ENCODE peak calls at places on chromosomes 1 and 21, in four cellular contexts. A is Peyer's patch, F is uterus, T is fibroblast of the aortic adventitia. H is an unnamed sample.

GRCh38 chr1:176206006-176206960 is 803 bp downstream of the COP1 start:
- DNase-seq in A (no peak), F (no peak), T (peak), H (peak)

GRCh38 chr1:63991685-63992084 is 211.7 kb upstream of the UBE2U start:
- DNase-seq in A (no peak), F (no peak), T (no peak), H (no peak)

GRCh38 chr1:119954476-119955422 is 58.4 kb upstream of the ADAM30 start:
- DNase-seq in A (no peak), F (no peak), T (no peak), H (no peak)

GRCh38 chr1:59751801-59752200 is 62.9 kb upstream of the HOOK1 start:
- DNase-seq in A (no peak), F (no peak), T (peak), H (peak)

GRCh38 chr21:33854604-33855003 is 61.0 kb downstream of the ATP5PO start:
- DNase-seq in A (no peak), F (no peak), T (no peak), H (no peak)

GRCh38 chr1:20785907-20786309 is 1.2 kb downstream of the HP1BP3 start:
- DNase-seq in A (peak), F (no peak), T (no peak), H (peak)

GRCh38 chr1:199776768-199777497 is 250.6 kb upstream of the NR5A2 start:
- DNase-seq in A (no peak), F (no peak), T (no peak), H (no peak)

GRCh38 chr1:167791281-167792209 is 69.8 kb downstream of the MPZL1 start:
- DNase-seq in A (no peak), F (peak), T (peak), H (peak)

GRCh38 chr1:13730751-13731482 is 30.9 kb downstream of the PRDM2 start:
- DNase-seq in A (peak), F (no peak), T (no peak), H (no peak)

GRCh38 chr1:114428083-114428754 is 82.8 kb downstream of the TRIM33 start:
- DNase-seq in A (no peak), F (no peak), T (peak), H (peak)

GRCh38 chr1:64029037-64029436 is 174.4 kb upstream of the UBE2U start:
- DNase-seq in A (no peak), F (no peak), T (no peak), H (no peak)

GRCh38 chr1:7401814-7402547 is 369.1 kb upstream of the VAMP3 start:
- DNase-seq in A (no peak), F (no peak), T (peak), H (peak)

GRCh38 chr1:184494929-184495328 is 108.1 kb downstream of the C1orf21 start:
- DNase-seq in A (no peak), F (no peak), T (no peak), H (no peak)

GRCh38 chr1:9798236-9799130 is 25.3 kb downstream of the CLSTN1 start:
- DNase-seq in A (no peak), F (peak), T (peak), H (peak)

GRCh38 chr1:197841828-197842573 is 60.4 kb upstream of the C1orf53 start:
- DNase-seq in A (no peak), F (no peak), T (peak), H (peak)

GRCh38 chr1:2415801-2416208 is 3.4 kb upstream of the PEX10 start:
- DNase-seq in A (peak), F (no peak), T (no peak), H (no peak)

GRCh38 chr21:44054710-44055109 is 42.6 kb downstream of the TRAPPC10 start:
- DNase-seq in A (no peak), F (no peak), T (peak), H (peak)

GRCh38 chr1:24749257-24749656 is 4.0 kb downstream of the CLIC4 start:
- DNase-seq in A (peak), F (no peak), T (no peak), H (no peak)

GRCh38 chr1:247421074-247421473 is 5.1 kb downstream of the NLRP3 start:
- DNase-seq in A (no peak), F (no peak), T (no peak), H (peak)

GRCh38 chr1:157496121-157496526 is 56.2 kb downstream of the FCRL5 start:
- DNase-seq in A (no peak), F (no peak), T (peak), H (peak)

GRCh38 chr1:7517611-7518330 is 253.3 kb upstream of the VAMP3 start:
- DNase-seq in A (no peak), F (no peak), T (no peak), H (no peak)

GRCh38 chr1:163440090-163440489 is 118.3 kb downstream of the NUF2 start:
- DNase-seq in A (no peak), F (peak), T (no peak), H (peak)

GRCh38 chr1:174425121-174425520 is 22.6 kb upstream of the GPR52 start:
- DNase-seq in A (no peak), F (no peak), T (no peak), H (no peak)

GRCh38 chr1:192516776-192517297 is 58.7 kb upstream of the RGS1 start:
- DNase-seq in A (peak), F (no peak), T (no peak), H (no peak)

DNA sequence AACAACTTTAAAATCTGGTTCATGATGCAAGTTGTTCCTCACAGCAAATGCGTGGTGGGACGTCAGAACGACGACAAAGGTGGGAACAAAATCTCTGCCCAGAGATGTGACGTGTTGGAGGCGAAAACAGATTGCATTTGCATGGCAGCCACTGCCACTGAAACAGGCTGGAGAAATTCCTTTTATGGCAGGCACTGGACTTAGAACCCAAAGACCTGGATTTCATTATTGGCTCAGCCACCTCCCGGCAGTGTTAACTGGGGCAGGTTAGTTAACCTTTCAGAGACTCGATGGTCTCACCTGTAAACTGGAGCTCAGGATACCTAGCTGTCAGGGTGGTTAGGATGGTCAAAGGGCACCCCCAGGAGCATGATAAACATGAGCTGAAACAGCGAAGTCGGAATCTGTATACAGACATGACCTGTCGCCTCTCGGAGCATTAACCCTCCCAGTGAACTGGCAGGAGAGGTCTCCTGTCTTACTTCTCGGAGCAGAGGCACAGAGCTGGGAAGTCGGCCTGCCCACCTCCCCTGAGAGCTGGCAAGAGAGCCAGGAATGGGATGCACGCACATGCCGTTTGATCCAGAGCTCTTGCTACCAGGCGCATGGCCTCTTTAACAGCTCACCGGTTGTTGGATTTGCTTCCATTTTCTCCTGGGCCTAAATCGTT is 59.2 kb upstream of the TARBP1 start:
- DNase-seq in A (no peak), F (no peak), T (no peak), H (no peak)
- H3K4me3 ChIP-seq in A (no peak), F (no peak), T (no peak), H (no peak)

DNA sequence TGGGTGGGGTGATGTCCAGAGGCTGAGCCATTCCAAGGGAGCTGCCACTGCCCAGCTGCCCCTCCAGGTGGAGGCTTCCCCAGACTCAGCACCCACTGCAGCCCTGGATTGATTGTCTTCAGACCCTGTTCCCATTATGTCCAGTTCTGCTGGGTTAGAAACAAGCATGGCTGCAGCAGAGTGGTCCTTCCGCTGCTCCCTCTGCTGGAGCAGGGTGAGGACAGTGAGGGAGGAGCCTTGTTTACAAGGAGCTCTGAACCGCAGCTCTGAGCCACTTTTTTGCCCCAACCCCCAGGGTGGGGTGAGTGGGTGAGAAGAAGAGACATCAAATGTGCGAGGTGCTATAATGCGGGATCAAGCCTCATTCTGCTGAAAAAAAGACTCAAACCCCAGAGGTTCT is 2.3 kb downstream of the TNNT2 start:
- DNase-seq in A (no peak), F (no peak), T (no peak), H (no peak)
- TF ChIP-seq CTCF in A (no peak), F (no peak), T (peak), H (peak)

GRCh38 chr1:233675394-233675793 is 61.5 kb downstream of the KCNK1 start:
- DNase-seq in A (no peak), F (no peak), T (no peak), H (no peak)

GRCh38 chr1:233675893-233676292 is 62.0 kb downstream of the KCNK1 start:
- DNase-seq in A (no peak), F (no peak), T (no peak), H (no peak)

GRCh38 chr1:233672732-233673131 is 58.8 kb downstream of the KCNK1 start:
- DNase-seq in A (no peak), F (no peak), T (no peak), H (no peak)

GRCh38 chr1:233673146-233673946 is 59.4 kb downstream of the KCNK1 start:
- DNase-seq in A (no peak), F (no peak), T (no peak), H (no peak)

GRCh38 chr1:233673947-233674431 is 60.1 kb downstream of the KCNK1 start:
- DNase-seq in A (no peak), F (no peak), T (no peak), H (peak)
- H3K4me3 ChIP-seq in A (no peak), F (no peak), T (no peak), H (no peak)

GRCh38 chr1:104636581-104636980 is 886.9 kb downstream of the AMY1C start:
- DNase-seq in A (no peak), F (no peak), T (no peak), H (no peak)
- TF ChIP-seq CTCF in A (no peak), F (no peak), T (no peak), H (no peak)

GRCh38 chr1:51351907-51352306 is 21.5 kb upstream of the TTC39A start:
- DNase-seq in A (no peak), F (no peak), T (no peak), H (no peak)
- H3K4me3 ChIP-seq in A (no peak), F (no peak), T (no peak), H (no peak)

GRCh38 chr1:30982937-30983336 is 74.4 kb upstream of the SDC3 start:
- DNase-seq in A (no peak), F (no peak), T (peak), H (peak)

GRCh38 chr1:30986755-30987154 is 78.2 kb upstream of the SDC3 start:
- DNase-seq in A (no peak), F (no peak), T (no peak), H (no peak)

GRCh38 chr1:30982431-30982830 is 73.9 kb upstream of the SDC3 start:
- DNase-seq in A (no peak), F (no peak), T (no peak), H (no peak)

GRCh38 chr1:30984991-30985503 is 76.5 kb upstream of the SDC3 start:
- DNase-seq in A (no peak), F (no peak), T (no peak), H (no peak)

GRCh38 chr1:30984167-30984870 is 75.8 kb upstream of the SDC3 start:
- DNase-seq in A (no peak), F (no peak), T (no peak), H (no peak)
- TF ChIP-seq CTCF in A (no peak), F (no peak), T (no peak), H (no peak)

GRCh38 chr1:228164561-228165371 is 838 bp upstream of the IBA57 start:
- DNase-seq in A (no peak), F (no peak), T (no peak), H (no peak)
- H3K4me3 ChIP-seq in A (peak), F (peak), T (peak), H (peak)

GRCh38 chr1:97806336-97806735 is 114.5 kb downstream of the DPYD start:
- DNase-seq in A (no peak), F (no peak), T (no peak), H (no peak)
- TF ChIP-seq CTCF in A (no peak), F (no peak), T (no peak), H (no peak)